ENCODE peak calls at places on chromosomes 3 and 15, in eight cellular contexts. W is iPS-NIHi11; P is stimulated activated CD4-positive, alpha-beta T cell treated with anti-CD3 and anti-CD28 coated beads, Interleukin-12 subunit alpha, Interleukin-12 subunit beta, amount 100 ng/mL, for 48 hours; A is renal cortical epithelial cell; X is GM06990; S is lower lobe of right lung; F is activated CD4-positive, alpha-beta T cell treated with anti-CD3 and anti-CD28 coated beads, Interleukin-2, amount 10 ng/mL, durations not matched to agents 7 days and 5 days; V is mesendoderm. T is an unnamed sample.

GRCh38 chr3:185337231-185337816 is 25.6 kb upstream of the MAP3K13 start:
- DNase-seq in W (no peak), P (no peak), A (peak), X (no peak), S (no peak), F (no peak), V (no peak), T (no peak)

GRCh38 chr3:134038716-134039115 is 9.0 kb upstream of the SLCO2A1 start:
- DNase-seq in W (no peak), P (no peak), A (no peak), X (no peak), S (no peak), F (no peak), V (no peak), T (peak)

GRCh38 chr15:63378946-63379345 is 2.7 kb downstream of the CA12 start:
- DNase-seq in W (no peak), P (no peak), A (no peak), X (no peak), S (no peak), F (no peak), V (no peak), T (no peak)

GRCh38 chr3:45064512-45065372 is 38.6 kb downstream of the CLEC3B start:
- DNase-seq in W (no peak), P (peak), A (peak), X (no peak), S (peak), F (peak), V (no peak), T (no peak)

GRCh38 chr15:83119968-83120581 is 12.6 kb downstream of the TM6SF1 start:
- DNase-seq in W (no peak), P (no peak), A (no peak), X (no peak), S (no peak), F (no peak), V (no peak), T (no peak)

GRCh38 chr3:191753186-191753585 is 292.2 kb downstream of the PYDC2 start:
- DNase-seq in W (no peak), P (no peak), A (no peak), X (no peak), S (no peak), F (no peak), V (no peak), T (no peak)

GRCh38 chr3:126375835-126376331 is 18.7 kb upstream of the KLF15 start:
- DNase-seq in W (no peak), P (no peak), A (no peak), X (no peak), S (no peak), F (no peak), V (no peak), T (no peak)

GRCh38 chr3:130626021-130626420 is 109.0 kb downstream of the COL6A6 start:
- DNase-seq in W (no peak), P (no peak), A (peak), X (no peak), S (no peak), F (no peak), V (no peak), T (no peak)

GRCh38 chr3:146165370-146165769 is 4.4 kb upstream of the PLOD2 start:
- DNase-seq in W (no peak), P (no peak), A (no peak), X (no peak), S (no peak), F (no peak), V (no peak), T (no peak)

GRCh38 chr3:49489247-49489646 is 19.2 kb downstream of the DAG1 start:
- DNase-seq in W (no peak), P (no peak), A (no peak), X (no peak), S (no peak), F (no peak), V (no peak), T (no peak)

GRCh38 chr3:129934234-129935123 is 40.0 kb upstream of the TRH start:
- DNase-seq in W (peak), P (no peak), A (peak), X (no peak), S (no peak), F (no peak), V (peak), T (peak)

GRCh38 chr15:60343221-60343970 is 54.4 kb downstream of the ANXA2 start:
- DNase-seq in W (no peak), P (no peak), A (no peak), X (no peak), S (no peak), F (no peak), V (no peak), T (no peak)

GRCh38 chr15:53038542-53038941 is 248.4 kb upstream of the ONECUT1 start:
- DNase-seq in W (no peak), P (no peak), A (no peak), X (no peak), S (no peak), F (no peak), V (no peak), T (no peak)

GRCh38 chr15:73751481-73751880 is 1.7 kb downstream of the INSYN1 start:
- DNase-seq in W (peak), P (no peak), A (no peak), X (no peak), S (no peak), F (no peak), V (no peak), T (no peak)

GRCh38 chr3:107680698-107681097 is 157.9 kb downstream of the BBX start:
- DNase-seq in W (no peak), P (no peak), A (peak), X (no peak), S (no peak), F (no peak), V (no peak), T (no peak)

GRCh38 chr15:61421938-61422337 is 192.8 kb upstream of the RORA start:
- DNase-seq in W (no peak), P (no peak), A (no peak), X (no peak), S (no peak), F (no peak), V (no peak), T (no peak)

GRCh38 chr3:136960838-136961836 is 3.4 kb downstream of the IL20RB start:
- DNase-seq in W (no peak), P (no peak), A (peak), X (no peak), S (no peak), F (no peak), V (peak), T (no peak)

GRCh38 chr3:119630562-119631329 is 29.6 kb downstream of the POPDC2 start:
- DNase-seq in W (no peak), P (no peak), A (peak), X (no peak), S (no peak), F (no peak), V (peak), T (no peak)

GRCh38 chr3:6326760-6327159 is 534.2 kb upstream of the GRM7 start:
- DNase-seq in W (no peak), P (no peak), A (no peak), X (no peak), S (no peak), F (no peak), V (peak), T (no peak)

GRCh38 chr3:120823156-120823555 is 80.6 kb downstream of the GTF2E1 start:
- DNase-seq in W (no peak), P (no peak), A (no peak), X (no peak), S (no peak), F (no peak), V (no peak), T (no peak)

GRCh38 chr3:85560088-85560790 is 601.5 kb downstream of the CADM2 start:
- DNase-seq in W (no peak), P (no peak), A (peak), X (no peak), S (no peak), F (no peak), V (no peak), T (no peak)

GRCh38 chr3:30084971-30085403 is 521.4 kb upstream of the TGFBR2 start:
- DNase-seq in W (peak), P (no peak), A (no peak), X (no peak), S (no peak), F (no peak), V (peak), T (no peak)

GRCh38 chr3:122350814-122351418 is 25.9 kb downstream of the CSTA start:
- DNase-seq in W (no peak), P (no peak), A (peak), X (no peak), S (no peak), F (no peak), V (no peak), T (no peak)

GRCh38 chr3:156681003-156681402 is 6.6 kb downstream of the TIPARP start:
- DNase-seq in W (no peak), P (no peak), A (peak), X (peak), S (no peak), F (no peak), V (peak), T (peak)

GRCh38 chr3:127547761-127548605 is 42.5 kb downstream of the TPRA1 start:
- DNase-seq in W (peak), P (peak), A (peak), X (peak), S (peak), F (peak), V (peak), T (peak)

GRCh38 chr15:49875392-49875791 is 243.6 kb downstream of the ATP8B4 start:
- DNase-seq in W (no peak), P (no peak), A (no peak), X (no peak), S (no peak), F (no peak), V (peak), T (no peak)

GRCh38 chr3:197216914-197217313 is 81.5 kb downstream of the DLG1 start:
- DNase-seq in W (no peak), P (no peak), A (no peak), X (no peak), S (no peak), F (no peak), V (no peak), T (no peak)

GRCh38 chr15:59457103-59457502 is 19.1 kb downstream of the FAM81A start:
- DNase-seq in W (no peak), P (no peak), A (no peak), X (no peak), S (no peak), F (no peak), V (no peak), T (no peak)

GRCh38 chr3:194488007-194488742 is 1.4 kb upstream of the ATP13A3 start:
- DNase-seq in W (no peak), P (no peak), A (peak), X (no peak), S (no peak), F (peak), V (peak), T (no peak)

GRCh38 chr3:37546876-37547275 is 314.8 kb upstream of the CTDSPL start:
- DNase-seq in W (peak), P (no peak), A (peak), X (no peak), S (no peak), F (no peak), V (peak), T (peak)

GRCh38 chr3:126753191-126754160 is 49.4 kb downstream of the CHCHD6 start:
- DNase-seq in W (no peak), P (no peak), A (no peak), X (no peak), S (peak), F (no peak), V (peak), T (no peak)

GRCh38 chr3:13105851-13106250 is 32.6 kb upstream of the IQSEC1 start:
- DNase-seq in W (no peak), P (no peak), A (no peak), X (no peak), S (peak), F (no peak), V (no peak), T (peak)

GRCh38 chr3:111070772-111071256 is 802 bp upstream of the NECTIN3 start:
- DNase-seq in W (no peak), P (no peak), A (no peak), X (peak), S (no peak), F (no peak), V (no peak), T (no peak)

GRCh38 chr3:9153763-9154601 is 95.5 kb downstream of the SRGAP3 start:
- DNase-seq in W (peak), P (no peak), A (no peak), X (no peak), S (no peak), F (no peak), V (peak), T (no peak)

GRCh38 chr3:58658508-58658907 is 8.1 kb downstream of the FAM3D start:
- DNase-seq in W (no peak), P (no peak), A (no peak), X (no peak), S (no peak), F (no peak), V (no peak), T (no peak)

GRCh38 chr3:50124363-50125226 is 30.5 kb upstream of the SEMA3F start:
- DNase-seq in W (peak), P (no peak), A (no peak), X (no peak), S (peak), F (peak), V (no peak), T (peak)